ENCODE peak calls at places on chromosomes 3 and 15, in seven cellular contexts. U is HepG2, F is astrocyte of the spinal cord, G is prostate gland, K is IMR-90, N is transverse colon, J is keratinocyte. Z is an unnamed sample.

GRCh38 chr15:90031231-90031791 is 30.2 kb downstream of the ZNF710 start:
- DNase-seq in J (no peak), F (peak; percentile 48), U (no peak), G (no peak), N (peak; percentile 44), K (peak; percentile 11), Z (peak; percentile 81)

GRCh38 chr3:134211797-134212196 is 38.9 kb downstream of the RYK start:
- DNase-seq in N (no peak), U (peak; percentile 15), J (no peak), G (no peak), F (peak; percentile 67), K (peak; percentile 72), Z (peak; percentile 62)

GRCh38 chr15:29040367-29040745 is 154.6 kb downstream of the APBA2 start:
- DNase-seq in N (no peak), K (peak; percentile 70), F (peak; percentile 80), U (no peak), J (no peak), G (no peak), Z (peak; percentile 80)

GRCh38 chr3:81249540-81250029 is 511.9 kb downstream of the GBE1 start:
- DNase-seq in U (peak; percentile 97), N (no peak), F (peak; percentile 41), G (no peak), K (peak; percentile 6), J (no peak), Z (peak; percentile 44)

GRCh38 chr15:29596266-29596665 is 226.0 kb downstream of the TJP1 start:
- DNase-seq in N (no peak), F (peak; percentile 32), K (peak; percentile 45), G (no peak), U (no peak), J (no peak), Z (peak; percentile 63)

GRCh38 chr3:155018621-155019330 is 61.3 kb upstream of the MME start:
- DNase-seq in N (no peak), F (no peak), U (no peak), K (no peak), G (no peak), J (no peak), Z (peak; percentile 74)

GRCh38 chr15:25739687-25740121 is 123.4 kb downstream of the ATP10A start:
- DNase-seq in G (no peak), K (peak; percentile 64), U (no peak), N (no peak), F (peak; percentile 49), J (no peak), Z (peak; percentile 1)

GRCh38 chr3:113746955-113747718 is at the start of gene ATP6V1A:
- DNase-seq in K (no peak), U (peak; percentile 11), J (no peak), N (peak; percentile 82), F (no peak), G (peak; percentile 69), Z (peak; percentile 24)

GRCh38 chr3:103794656-103795055 is 1359.8 kb downstream of the ZPLD1 start:
- DNase-seq in J (no peak), U (peak; percentile 12), K (no peak), F (no peak), N (no peak), G (no peak), Z (no peak)

GRCh38 chr3:15283702-15284101 is 48.7 kb downstream of the SH3BP5 start:
- DNase-seq in G (no peak), F (no peak), K (no peak), U (no peak), N (no peak), J (no peak), Z (no peak)

GRCh38 chr3:47261301-47261700 is 21.3 kb downstream of the KIF9 start:
- DNase-seq in F (no peak), G (no peak), U (no peak), N (no peak), J (no peak), K (peak; percentile 28), Z (no peak)

GRCh38 chr15:88709960-88710715 is 71.3 kb downstream of the ISG20 start:
- DNase-seq in N (no peak), G (no peak), K (no peak), U (no peak), F (no peak), J (no peak), Z (no peak)

GRCh38 chr3:119796785-119797184 is 14.9 kb downstream of the NR1I2 start:
- DNase-seq in F (no peak), G (no peak), J (no peak), U (peak; percentile 58), K (no peak), N (no peak), Z (no peak)

GRCh38 chr3:65245133-65246076 is 557.6 kb upstream of the ADAMTS9 start:
- DNase-seq in U (no peak), K (peak; percentile 1), N (no peak), G (no peak), J (no peak), F (peak; percentile 26), Z (peak; percentile 20)

GRCh38 chr3:184659797-184660301 is 52.0 kb downstream of the MAGEF1 start:
- DNase-seq in N (no peak), G (no peak), F (no peak), K (no peak), U (peak; percentile 47), J (no peak), Z (peak; percentile 3)

GRCh38 chr3:117433439-117433838 is 723.9 kb downstream of the TUSC7 start:
- DNase-seq in G (no peak), F (no peak), N (no peak), J (no peak), K (no peak), U (no peak), Z (no peak)

GRCh38 chr3:16945330-16945729 is 60.6 kb downstream of the PLCL2 start:
- DNase-seq in G (no peak), N (no peak), F (peak; percentile 40), K (peak; percentile 15), U (no peak), J (no peak), Z (peak; percentile 3)

DNA sequence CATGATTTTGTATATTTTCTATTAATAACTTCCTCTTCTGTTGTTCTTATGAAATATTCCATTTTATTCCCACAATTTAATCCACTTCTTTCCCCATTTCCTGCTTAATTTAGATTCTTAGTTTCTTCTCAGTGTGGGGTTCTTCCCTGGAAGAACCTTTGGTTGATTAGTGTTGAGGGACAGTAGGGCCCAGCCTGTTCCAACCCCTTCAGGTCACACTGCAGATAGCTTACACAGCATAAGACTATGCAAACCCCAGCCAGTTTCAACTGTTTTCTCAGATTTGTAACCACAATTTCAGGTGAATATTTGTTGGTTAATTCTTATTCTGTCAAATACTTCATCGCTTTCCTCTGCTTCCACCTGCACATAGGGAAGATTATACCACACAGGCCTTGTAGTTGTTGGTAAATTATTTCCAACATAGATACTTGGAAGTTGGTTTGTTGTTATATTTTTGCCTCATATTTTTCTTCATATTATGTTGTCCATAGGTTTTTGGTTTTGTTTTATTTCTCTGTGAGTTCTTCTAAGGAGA is 34.7 kb downstream of the AADACL2 start:
- DNase-seq in K (no peak), G (no peak), F (no peak), J (no peak), N (no peak), U (no peak), Z (no peak)
- H3K4me3 ChIP-seq in K (no peak overlapping the region), G (no peak overlapping the region), F (no peak overlapping the region), J (no peak overlapping the region), N (no peak overlapping the region), U (no peak overlapping the region), Z (no peak overlapping the region)

DNA sequence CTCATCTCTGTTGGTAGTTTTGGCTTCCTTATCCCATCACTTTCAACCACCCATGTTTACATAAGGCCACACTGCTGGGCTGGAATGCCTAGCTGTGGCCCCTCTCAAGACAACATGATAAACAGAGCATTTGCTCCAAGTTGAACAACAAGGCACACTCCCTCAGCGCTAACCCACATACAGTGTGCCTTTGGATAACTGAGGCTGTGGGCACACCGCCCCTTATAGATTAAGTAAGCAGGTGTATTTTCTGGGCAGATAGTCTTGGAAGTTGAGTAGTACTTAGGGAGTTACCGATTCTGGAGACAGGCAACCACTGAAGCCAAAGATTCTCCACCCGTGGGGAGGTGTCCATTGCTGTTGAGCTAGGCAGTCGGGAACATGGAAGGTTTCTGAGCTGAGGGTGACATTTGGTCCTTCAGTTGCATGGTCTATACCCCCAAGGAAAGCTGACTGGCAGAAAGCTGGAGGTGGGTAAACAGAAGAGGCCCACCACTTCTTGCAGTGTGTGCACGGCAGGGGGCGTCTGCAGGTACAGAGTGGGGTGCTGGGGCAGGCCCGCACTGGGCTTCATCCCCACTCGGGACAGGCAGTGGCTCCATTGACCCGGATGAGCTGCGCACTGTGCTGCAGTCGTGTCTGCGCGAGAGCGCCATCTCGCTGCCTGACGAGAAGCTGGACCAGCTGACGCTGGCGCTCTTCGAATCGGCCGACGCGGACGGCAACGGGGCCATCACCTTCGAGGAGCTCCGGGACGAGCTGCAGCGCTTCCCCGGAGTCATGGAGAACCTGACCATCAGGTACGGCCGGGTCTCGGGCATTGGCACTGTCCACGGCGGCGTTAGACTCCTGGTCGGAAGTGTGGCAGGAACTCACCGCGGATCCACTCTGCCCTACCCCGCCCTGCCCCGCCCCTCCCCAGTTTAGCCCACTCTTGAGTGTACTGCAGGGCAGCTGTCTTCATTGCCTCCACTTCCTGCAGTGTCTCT is 16.8 kb downstream of the NOX5 start:
- DNase-seq in N (peak; percentile 55), F (peak; percentile 27), G (peak; percentile 30), J (no peak), K (no peak), U (no peak), Z (peak; percentile 55)
- H3K4me3 ChIP-seq in N (peak overlapping the region; percentile 25), F (peak overlapping the region; percentile 31), G (no peak overlapping the region), J (peak overlapping the region; percentile 32), K (peak overlapping the region; percentile 34), U (no peak overlapping the region), Z (peak overlapping the region; percentile 55)

DNA sequence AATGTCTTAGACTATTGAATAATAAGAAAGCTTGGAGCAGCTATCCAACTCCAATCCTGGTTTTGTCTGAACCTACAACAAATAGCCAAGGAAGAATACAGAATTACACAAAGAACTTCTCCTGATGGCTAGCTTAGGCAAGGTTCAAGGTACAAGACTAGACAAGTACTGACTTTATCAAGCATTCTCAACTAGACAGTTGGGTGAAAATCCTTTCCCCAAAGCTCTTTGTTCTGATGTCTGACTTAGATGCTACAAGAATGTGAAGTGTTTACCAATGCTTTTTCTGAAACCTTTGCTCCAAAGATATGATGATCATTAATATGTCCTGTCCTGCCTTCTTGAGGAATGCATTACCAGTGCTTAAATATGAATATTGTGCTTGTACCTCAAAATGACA is 113.8 kb downstream of the ANXA2 start:
- DNase-seq in U (no peak), G (no peak), K (no peak), F (no peak), J (no peak), N (no peak), Z (no peak)
- H3K4me3 ChIP-seq in U (no peak overlapping the region), G (no peak overlapping the region), K (no peak overlapping the region), F (no peak overlapping the region), J (no peak overlapping the region), N (no peak overlapping the region), Z (no peak overlapping the region)

GRCh38 chr3:151209652-151210051 is 6.6 kb upstream of the GPR171 start:
- DNase-seq in K (no peak), G (no peak), J (no peak), N (no peak), F (no peak), U (no peak), Z (no peak)

GRCh38 chr3:151213151-151213550 is 10.1 kb upstream of the GPR171 start:
- DNase-seq in U (no peak), K (no peak), G (no peak), N (no peak), J (no peak), F (no peak), Z (no peak)

GRCh38 chr3:151214459-151214858 is 11.4 kb upstream of the GPR171 start:
- DNase-seq in K (no peak), U (no peak), F (no peak), J (no peak), N (no peak), G (no peak), Z (no peak)

GRCh38 chr3:151213881-151214280 is 10.9 kb upstream of the GPR171 start:
- DNase-seq in F (peak; percentile 36), G (no peak), J (no peak), K (peak; percentile 54), U (no peak), N (no peak), Z (peak; percentile 64)

GRCh38 chr3:151210676-151211381 is 7.8 kb upstream of the GPR171 start:
- DNase-seq in N (peak; percentile 36), K (no peak), J (no peak), F (peak; percentile 23), G (no peak), U (peak; percentile 35), Z (peak; percentile 33)
- H3K4me3 ChIP-seq in N (no peak overlapping the region), K (no peak overlapping the region), J (no peak overlapping the region), F (no peak overlapping the region), G (no peak overlapping the region), U (peak overlapping the region; percentile 5), Z (no peak overlapping the region)